ENCODE peak calls at places on chromosomes 13 and 19, in seven cellular contexts. M, Q, B, P, R, K and F are unnamed samples.

GRCh38 chr13:45396548-45397095 is 21.6 kb downstream of the SLC25A30 start:
- DNase-seq in R (no peak), B (no peak), Q (no peak), M (no peak), P (no peak), K (peak), F (no peak)

GRCh38 chr19:27733551-27734266 is 1479.2 kb downstream of the UQCRFS1 start:
- DNase-seq in B (no peak), R (no peak), M (no peak), K (no peak), P (no peak), Q (peak), F (no peak)

GRCh38 chr19:19463348-19464117 is 51.8 kb downstream of the TSSK6 start:
- DNase-seq in R (no peak), B (peak), P (no peak), M (no peak), K (no peak), Q (peak), F (no peak)

GRCh38 chr13:43132228-43132627 is 108.8 kb downstream of the DNAJC15 start:
- DNase-seq in P (no peak), B (no peak), K (no peak), M (no peak), Q (peak), R (no peak), F (peak)

GRCh38 chr13:76759877-76760276 is 126.3 kb downstream of the KCTD12 start:
- DNase-seq in B (no peak), M (no peak), Q (peak), P (no peak), R (no peak), K (no peak), F (no peak)

GRCh38 chr19:49020342-49020741 is 3.5 kb upstream of the LHB start:
- DNase-seq in P (no peak), K (no peak), Q (no peak), B (peak), R (no peak), M (no peak), F (no peak)

GRCh38 chr19:34041922-34042521 is 130.3 kb upstream of the LSM14A start:
- DNase-seq in M (peak), Q (peak), K (peak), B (peak), P (peak), R (peak), F (peak)

GRCh38 chr19:50728084-50728737 is 5.0 kb downstream of the CLEC11A start:
- DNase-seq in M (peak), B (peak), K (peak), R (no peak), Q (peak), P (peak), F (no peak)

GRCh38 chr19:49213791-49214190 is 56.2 kb downstream of the TRPM4 start:
- DNase-seq in B (no peak), Q (no peak), K (no peak), M (no peak), P (no peak), R (no peak), F (no peak)

GRCh38 chr13:106453101-106453500 is 82.4 kb downstream of the EFNB2 start:
- DNase-seq in K (no peak), R (no peak), P (no peak), B (no peak), M (no peak), Q (no peak), F (no peak)

GRCh38 chr19:35229601-35230000 is 1.1 kb upstream of the FAM187B start:
- DNase-seq in R (no peak), P (peak), Q (no peak), M (no peak), K (no peak), B (no peak), F (no peak)

GRCh38 chr19:5498817-5499535 is 43.8 kb downstream of the ZNRF4 start:
- DNase-seq in P (no peak), B (no peak), R (no peak), K (no peak), M (no peak), Q (no peak), F (no peak)

GRCh38 chr13:48942131-48942530 is 33.6 kb upstream of the FNDC3A start:
- DNase-seq in B (no peak), P (no peak), Q (peak), K (no peak), R (no peak), M (no peak), F (no peak)

GRCh38 chr19:3575260-3575741 is 2.6 kb downstream of the HMG20B start:
- DNase-seq in R (no peak), P (no peak), B (peak), K (no peak), Q (no peak), M (no peak), F (no peak)

GRCh38 chr13:41497436-41497835 is 40.1 kb downstream of the RGCC start:
- DNase-seq in Q (no peak), B (no peak), M (no peak), P (no peak), R (no peak), K (no peak), F (no peak)

GRCh38 chr19:30516111-30516510 is 143.9 kb downstream of the ZNF536 start:
- DNase-seq in R (no peak), K (no peak), M (no peak), P (no peak), Q (no peak), B (no peak), F (no peak)

GRCh38 chr13:101453784-101454201 is 1.3 kb downstream of the ITGBL1 start:
- DNase-seq in Q (no peak), B (peak), R (no peak), M (no peak), P (peak), K (no peak), F (peak)

GRCh38 chr19:7415163-7415856 is 66.6 kb downstream of the ARHGEF18 start:
- DNase-seq in M (no peak), R (no peak), Q (peak), B (peak), P (peak), K (no peak), F (no peak)

GRCh38 chr19:55241143-55241934 is 12.8 kb upstream of the TMEM86B start:
- DNase-seq in P (peak), K (no peak), M (no peak), R (no peak), B (no peak), Q (no peak), F (no peak)

GRCh38 chr19:12364391-12365093 is 941 bp downstream of the ZNF442 start:
- DNase-seq in B (peak), P (peak), M (no peak), R (no peak), Q (peak), K (peak), F (no peak)

GRCh38 chr13:73166204-73166603 is 107.4 kb downstream of the KLF5 start:
- DNase-seq in Q (no peak), P (no peak), M (no peak), R (no peak), B (no peak), K (no peak), F (no peak)

GRCh38 chr19:3468211-3468610 is 12.1 kb downstream of the SMIM24 start:
- DNase-seq in Q (no peak), P (no peak), B (no peak), M (no peak), K (no peak), R (no peak), F (no peak)

GRCh38 chr13:113083402-113084061 is 22.1 kb upstream of the F7 start:
- DNase-seq in B (peak), Q (peak), M (no peak), K (no peak), R (no peak), P (peak), F (no peak)

GRCh38 chr13:51370116-51370515 is 30.6 kb downstream of the SERPINE3 start:
- DNase-seq in B (no peak), R (no peak), P (no peak), M (no peak), K (no peak), Q (no peak), F (no peak)

GRCh38 chr13:74966814-74967213 is 515.2 kb downstream of the TBC1D4 start:
- DNase-seq in R (no peak), B (no peak), P (no peak), M (no peak), Q (peak), K (no peak), F (no peak)

GRCh38 chr19:50315773-50316448 is 13.3 kb downstream of the KCNC3 start:
- DNase-seq in Q (no peak), B (peak), P (no peak), R (no peak), K (no peak), M (no peak), F (no peak)

GRCh38 chr13:76516013-76516412 is 370.2 kb downstream of the KCTD12 start:
- DNase-seq in M (no peak), B (no peak), R (no peak), Q (peak), K (no peak), P (no peak), F (no peak)

GRCh38 chr13:28494537-28494860 is 429 bp downstream of the FLT1 start:
- DNase-seq in M (no peak), B (peak), P (peak), Q (no peak), R (no peak), K (no peak), F (no peak)

GRCh38 chr13:40187324-40187795 is 479.1 kb downstream of the FOXO1 start:
- DNase-seq in Q (no peak), R (no peak), B (no peak), P (no peak), M (peak), K (peak), F (peak)

GRCh38 chr19:31140717-31141116 is 208.5 kb downstream of the TSHZ3 start:
- DNase-seq in R (no peak), Q (peak), M (no peak), K (no peak), B (no peak), P (no peak), F (no peak)

GRCh38 chr13:28636677-28637317 is 22.1 kb upstream of the POMP start:
- DNase-seq in B (no peak), Q (peak), P (no peak), R (no peak), M (peak), K (peak), F (peak)

GRCh38 chr13:68170961-68171360 is 940.8 kb upstream of the PCDH9 start:
- DNase-seq in M (no peak), Q (no peak), B (peak), R (no peak), K (no peak), P (no peak), F (no peak)

GRCh38 chr19:42115219-42115618 is 17.0 kb downstream of the POU2F2 start:
- DNase-seq in M (no peak), R (no peak), B (peak), K (no peak), P (no peak), Q (no peak), F (no peak)

GRCh38 chr19:5308471-5309437 is 31.9 kb downstream of the PTPRS start:
- DNase-seq in M (no peak), B (peak), Q (peak), R (peak), P (peak), K (no peak), F (no peak)

GRCh38 chr13:94080527-94080926 is 399.0 kb downstream of the DCT start:
- DNase-seq in R (no peak), Q (no peak), B (no peak), M (no peak), P (no peak), K (no peak), F (no peak)

GRCh38 chr19:12639901-12640613 is 26.5 kb downstream of the MAN2B1 start:
- DNase-seq in R (peak), M (peak), K (peak), Q (peak), B (peak), P (peak), F (peak)

GRCh38 chr19:45526143-45526542 is 18.9 kb downstream of the VASP start:
- DNase-seq in B (no peak), M (no peak), R (no peak), Q (peak), K (no peak), P (peak), F (peak)

GRCh38 chr19:45524575-45525129 is 17.4 kb downstream of the VASP start:
- DNase-seq in B (no peak), Q (no peak), P (no peak), R (no peak), K (no peak), M (no peak), F (no peak)

GRCh38 chr19:45522010-45522941 is 15.0 kb downstream of the VASP start:
- DNase-seq in K (no peak), M (no peak), P (no peak), R (no peak), B (no peak), Q (no peak), F (no peak)

GRCh38 chr19:45526971-45527370 is 19.7 kb downstream of the VASP start:
- DNase-seq in B (no peak), Q (no peak), P (no peak), M (no peak), K (no peak), R (no peak), F (no peak)

DNA sequence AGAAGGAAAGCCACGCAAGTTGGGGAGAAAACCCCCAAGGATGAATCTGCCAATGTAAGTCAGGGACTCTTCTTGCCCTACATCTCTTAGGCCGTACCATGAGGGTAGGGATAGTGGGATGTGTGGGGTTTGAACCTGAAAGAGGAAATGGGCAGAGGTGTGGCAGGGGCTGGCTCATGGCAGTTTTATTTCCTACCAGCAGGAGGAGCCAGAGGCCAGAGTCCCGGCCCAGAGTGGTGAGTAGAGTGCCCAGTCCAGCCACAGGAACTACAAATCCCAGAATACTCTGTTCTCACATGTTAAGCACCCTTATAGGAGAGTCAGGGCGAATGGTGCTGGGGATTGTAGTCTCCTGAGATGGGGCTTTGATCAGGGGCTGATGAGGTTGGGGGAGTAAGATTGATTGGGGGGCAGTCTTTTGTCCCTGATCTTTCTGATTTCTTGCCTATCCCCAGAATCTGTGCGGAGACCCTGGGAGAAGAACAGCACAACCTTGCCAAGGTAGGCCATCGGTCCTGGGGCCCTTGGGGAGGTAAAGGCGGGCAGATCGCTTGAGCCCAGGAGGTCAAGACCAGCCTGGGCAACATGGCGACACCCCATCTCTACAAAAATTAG is 16.5 kb downstream of the VASP start:
- DNase-seq in K (peak), M (peak), B (peak), Q (peak), R (peak), P (peak), F (peak)
- H3K27ac ChIP-seq in K (no peak), M (no peak), B (no peak), Q (no peak), R (peak), P (no peak), F (no peak)

GRCh38 chr13:30421093-30422055 is 919 bp upstream of the UBE2L5 start:
- DNase-seq in P (peak), Q (peak), K (peak), M (peak), R (peak), B (peak), F (peak)
- H3K27ac ChIP-seq in P (peak), Q (peak), K (no peak), M (peak), R (peak), B (peak), F (peak)

DNA sequence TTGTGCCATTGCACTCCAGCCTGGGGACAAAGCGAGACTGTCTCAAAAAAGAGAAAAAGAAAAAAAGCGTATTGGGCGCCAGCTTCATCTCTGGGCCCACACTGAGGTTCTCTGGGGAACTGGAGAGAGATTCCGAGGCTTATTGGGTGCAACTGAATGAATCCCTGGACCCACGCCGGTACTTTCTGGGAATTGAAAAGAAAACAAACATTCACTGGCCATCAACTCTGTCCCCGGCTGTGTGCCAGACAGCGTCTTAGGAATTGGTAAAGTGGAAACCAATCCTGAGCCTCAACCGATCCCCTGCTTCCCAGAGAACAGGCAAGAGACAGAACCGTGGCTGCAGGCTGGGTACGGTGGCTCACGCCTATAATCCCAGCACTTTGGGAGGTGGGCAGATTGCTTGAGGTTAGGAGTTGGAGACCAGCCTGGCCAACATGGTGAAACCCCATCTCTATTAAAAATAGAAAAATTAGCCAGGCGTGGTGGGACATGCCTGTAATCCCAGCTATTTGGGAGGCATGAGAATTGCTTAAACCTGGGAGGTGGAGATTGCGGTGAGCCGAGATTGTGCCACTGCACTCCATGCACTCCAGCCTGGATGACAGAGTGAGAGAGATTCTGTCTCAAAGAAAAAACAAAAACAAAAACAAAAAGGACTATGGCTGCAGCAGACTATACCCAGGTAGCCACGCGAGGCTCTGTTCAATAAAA is 8.6 kb downstream of the ANO8 start:
- DNase-seq in M (no peak), R (peak), P (no peak), B (no peak), Q (peak), K (no peak), F (no peak)
- H3K27ac ChIP-seq in M (no peak), R (peak), P (no peak), B (no peak), Q (no peak), K (no peak), F (no peak)

GRCh38 chr19:29404951-29405727 is 120.7 kb upstream of the VSTM2B start:
- DNase-seq in Q (no peak), K (no peak), B (no peak), P (no peak), M (no peak), R (no peak), F (no peak)
- H3K27ac ChIP-seq in Q (no peak), K (no peak), B (no peak), P (no peak), M (no peak), R (no peak), F (no peak)

GRCh38 chr19:8451885-8452284 is 7.1 kb downstream of the HNRNPM start:
- DNase-seq in Q (peak), P (no peak), B (no peak), K (no peak), R (no peak), M (no peak), F (no peak)

GRCh38 chr19:8451377-8451776 is 6.6 kb downstream of the HNRNPM start:
- DNase-seq in R (no peak), B (no peak), Q (no peak), K (no peak), P (no peak), M (no peak), F (no peak)

GRCh38 chr19:8453616-8454015 is 8.8 kb downstream of the HNRNPM start:
- DNase-seq in K (no peak), Q (no peak), P (no peak), M (no peak), R (no peak), B (no peak), F (no peak)

GRCh38 chr19:8454218-8454617 is 9.4 kb downstream of the HNRNPM start:
- DNase-seq in P (no peak), R (no peak), Q (no peak), B (no peak), M (no peak), K (no peak), F (no peak)

GRCh38 chr19:8452446-8453123 is 7.8 kb downstream of the HNRNPM start:
- DNase-seq in K (no peak), R (no peak), M (no peak), P (no peak), B (no peak), Q (no peak), F (no peak)
- H3K27ac ChIP-seq in K (no peak), R (no peak), M (no peak), P (peak), B (no peak), Q (no peak), F (no peak)

DNA sequence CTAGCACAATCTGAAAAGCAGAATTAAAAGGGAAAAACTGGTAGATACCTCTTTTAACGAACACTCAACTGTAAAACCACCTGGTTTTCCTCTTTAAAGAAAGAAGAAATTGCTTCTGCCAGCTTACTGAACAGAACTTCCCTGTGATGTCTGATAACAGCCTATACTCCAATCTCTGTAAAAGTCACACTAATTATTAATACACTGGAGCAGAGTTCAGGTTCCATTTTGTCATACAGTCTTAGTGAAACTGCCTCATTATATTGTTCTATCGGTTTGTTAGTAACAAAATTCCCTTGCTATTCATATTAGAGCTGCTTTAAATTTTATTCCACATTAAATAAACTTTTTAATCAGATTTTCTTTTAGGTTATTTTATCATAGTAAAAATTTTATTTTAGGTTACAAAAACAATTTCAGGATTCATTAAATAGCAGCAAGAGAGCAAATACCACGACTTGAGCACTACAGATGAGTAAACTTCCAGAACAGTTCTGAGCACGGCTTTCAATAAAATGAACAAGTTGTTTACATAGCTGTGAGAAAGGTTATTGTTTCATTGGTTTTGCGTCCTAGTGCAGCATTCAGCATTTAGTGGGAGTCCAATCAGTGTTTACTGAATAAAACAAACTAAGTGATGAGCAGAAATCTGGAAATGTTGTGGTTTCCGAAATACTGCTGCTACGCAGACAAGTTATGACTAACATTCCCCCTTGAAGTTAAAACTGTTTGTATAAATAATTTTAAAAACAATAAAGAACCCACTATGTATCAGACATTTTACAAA is 251.3 kb upstream of the STARD13 start:
- DNase-seq in P (no peak), B (no peak), M (no peak), R (no peak), Q (peak), K (no peak), F (peak)
- H3K27ac ChIP-seq in P (no peak), B (peak), M (no peak), R (peak), Q (peak), K (no peak), F (peak)